ENCODE peak calls at places on chromosome 11, in seven cellular contexts. G, E, T, R, F, W and C are unnamed samples.

GRCh38 chr11:104970756-104971155 is 2.4 kb upstream of the CASP4 start:
- DNase-seq in W (no peak), F (no peak), T (no peak), G (no peak), E (no peak), R (no peak), C (no peak)

GRCh38 chr11:50088231-50088630 is 55.6 kb downstream of the OR4C45 start:
- DNase-seq in G (no peak), T (no peak), F (no peak), E (no peak), W (no peak), R (peak), C (no peak)

GRCh38 chr11:28107331-28107725 is 628 bp downstream of the KIF18A start:
- DNase-seq in E (no peak), W (no peak), F (no peak), T (no peak), R (peak), G (no peak), C (no peak)

GRCh38 chr11:118524757-118525465 is 2.4 kb upstream of the TTC36 start:
- DNase-seq in G (no peak), E (no peak), R (no peak), W (no peak), F (no peak), T (no peak), C (no peak)

GRCh38 chr11:69116671-69117070 is 39.1 kb upstream of the SMIM38 start:
- DNase-seq in F (no peak), E (no peak), R (no peak), G (no peak), W (no peak), T (no peak), C (no peak)

GRCh38 chr11:103325686-103326069 is 216.5 kb downstream of the DYNC2H1 start:
- DNase-seq in E (no peak), W (no peak), F (no peak), R (no peak), T (no peak), G (no peak), C (no peak)

GRCh38 chr11:10413268-10413667 is 41.8 kb upstream of the AMPD3 start:
- DNase-seq in T (no peak), E (peak), G (peak), W (peak), R (peak), F (peak), C (peak)

GRCh38 chr11:11856638-11857037 is 14.9 kb downstream of the USP47 start:
- DNase-seq in G (no peak), W (no peak), R (no peak), E (no peak), F (no peak), T (no peak), C (no peak)

GRCh38 chr11:119660166-119660720 is 68.8 kb downstream of the NECTIN1 start:
- DNase-seq in G (no peak), T (no peak), W (peak), E (no peak), R (no peak), F (no peak), C (no peak)

GRCh38 chr11:100592619-100593309 is 94.3 kb upstream of the ARHGAP42 start:
- DNase-seq in W (no peak), T (no peak), F (no peak), G (no peak), E (no peak), R (no peak), C (no peak)